ENCODE peak calls at places on chromosomes 5 and 9, in five cellular contexts. X is endothelial cell, P is mesothelial cell of epicardium, B is coronary artery, A is sigmoid colon. L is an unnamed sample.

GRCh38 chr9:135310134-135310533 is 169.4 kb upstream of the PPP1R26 start:
- DNase-seq in X (no peak), A (no peak), B (no peak), P (no peak), L (no peak)

GRCh38 chr9:126132751-126133150 is 193.9 kb upstream of the MVB12B start:
- DNase-seq in A (no peak), P (no peak), B (no peak), X (no peak), L (no peak)

GRCh38 chr9:20620658-20621552 is 1.4 kb downstream of the MLLT3 start:
- DNase-seq in A (peak), P (no peak), X (peak), B (no peak), L (peak)

GRCh38 chr5:181181650-181182565 is 23.1 kb downstream of the TRIM7 start:
- DNase-seq in B (no peak), X (peak), P (no peak), A (peak), L (peak)

GRCh38 chr5:14781106-14781505 is 90.5 kb downstream of the ANKH start:
- DNase-seq in B (no peak), A (no peak), P (no peak), X (no peak), L (no peak)

GRCh38 chr9:14779566-14780022 is 57.1 kb upstream of the CER1 start:
- DNase-seq in A (no peak), P (no peak), X (no peak), B (no peak), L (no peak)

GRCh38 chr9:8514760-8515159 is 715.2 kb upstream of the DMAC1 start:
- DNase-seq in B (no peak), A (no peak), X (no peak), P (no peak), L (no peak)

GRCh38 chr5:179129607-179130071 is 69.5 kb downstream of the ZNF354C start:
- DNase-seq in X (no peak), P (no peak), B (no peak), A (no peak), L (no peak)

GRCh38 chr9:98922721-98923435 is 20.8 kb upstream of the COL15A1 start:
- DNase-seq in A (no peak), P (no peak), X (no peak), B (no peak), L (no peak)

GRCh38 chr9:102922526-102922925 is 72.6 kb upstream of the CYLC2 start:
- DNase-seq in B (no peak), X (no peak), P (no peak), A (no peak), L (no peak)

GRCh38 chr9:111853450-111853827 is 43.2 kb upstream of the UGCG start:
- DNase-seq in X (no peak), B (no peak), A (no peak), P (no peak), L (no peak)

GRCh38 chr9:33143241-33143642 is 23.9 kb downstream of the B4GALT1 start:
- DNase-seq in A (peak), P (no peak), B (peak), X (no peak), L (no peak)

GRCh38 chr5:127695336-127695735 is 7.9 kb upstream of the CCDC192 start:
- DNase-seq in A (no peak), B (no peak), X (no peak), P (no peak), L (no peak)

GRCh38 chr9:98383758-98384157 is 128.3 kb upstream of the TBC1D2 start:
- DNase-seq in X (no peak), B (no peak), A (no peak), P (no peak), L (no peak)

GRCh38 chr9:121788686-121789366 is 137.4 kb downstream of the DAB2IP start:
- DNase-seq in B (no peak), A (no peak), P (no peak), X (no peak), L (no peak)

GRCh38 chr5:65032250-65032649 is 263.5 kb downstream of the CWC27 start:
- DNase-seq in B (no peak), P (no peak), A (no peak), X (no peak), L (no peak)

DNA sequence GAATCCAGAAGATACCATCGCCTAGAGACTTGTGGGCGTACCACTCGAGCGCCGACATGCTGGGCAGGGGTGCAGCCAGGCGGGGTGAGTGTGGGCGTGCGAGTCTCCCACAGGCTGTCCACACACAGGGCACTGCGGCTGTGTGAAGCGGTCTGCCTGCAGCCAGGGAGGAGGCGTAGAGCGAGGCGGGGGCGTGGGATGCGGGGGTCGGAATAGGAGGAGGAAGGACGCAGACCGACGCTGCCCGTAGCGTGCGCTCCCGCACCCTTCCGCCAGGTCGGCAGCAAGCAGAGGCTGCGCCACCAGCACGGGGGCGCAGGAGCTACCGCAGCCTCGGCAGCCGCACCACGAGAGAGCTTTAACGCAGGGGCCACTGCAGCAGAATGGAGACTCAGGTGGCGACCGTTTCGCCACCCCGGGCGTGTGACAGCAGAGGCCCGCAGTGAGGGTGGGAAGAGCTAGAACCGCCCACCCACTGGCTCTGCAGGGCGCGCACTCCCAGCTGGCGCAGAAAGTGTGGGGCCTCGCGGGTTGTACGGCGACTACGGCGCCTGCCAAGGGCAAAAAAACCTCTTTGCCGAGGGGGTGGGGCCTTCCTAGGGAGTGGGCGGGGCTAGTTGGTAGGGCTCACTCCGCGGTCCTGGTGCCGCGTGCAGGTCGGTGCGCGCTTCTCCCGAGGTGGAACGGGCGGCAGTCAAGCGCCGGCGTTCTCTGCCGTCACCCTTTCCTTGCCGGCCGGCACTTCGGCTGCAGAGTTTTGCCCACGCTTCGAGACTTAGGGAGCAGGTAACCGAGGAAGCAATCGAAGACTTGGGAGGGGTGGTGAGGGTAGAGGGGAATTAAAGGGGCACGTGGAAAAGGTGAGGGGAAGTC is at the start of the genes MBLAC2 and POLR3G:
- DNase-seq in B (peak), P (peak), X (peak), A (peak), L (peak)
- TF ChIP-seq CTCF in B (no peak), P (peak), X (peak), A (peak), L (peak)

GRCh38 chr5:2756764-2757163 is 5.3 kb upstream of the IRX2 start:
- DNase-seq in B (peak), A (no peak), P (no peak), X (no peak), L (no peak)
- TF ChIP-seq CTCF in B (no peak), A (no peak), P (no peak), X (no peak), L (peak)

DNA sequence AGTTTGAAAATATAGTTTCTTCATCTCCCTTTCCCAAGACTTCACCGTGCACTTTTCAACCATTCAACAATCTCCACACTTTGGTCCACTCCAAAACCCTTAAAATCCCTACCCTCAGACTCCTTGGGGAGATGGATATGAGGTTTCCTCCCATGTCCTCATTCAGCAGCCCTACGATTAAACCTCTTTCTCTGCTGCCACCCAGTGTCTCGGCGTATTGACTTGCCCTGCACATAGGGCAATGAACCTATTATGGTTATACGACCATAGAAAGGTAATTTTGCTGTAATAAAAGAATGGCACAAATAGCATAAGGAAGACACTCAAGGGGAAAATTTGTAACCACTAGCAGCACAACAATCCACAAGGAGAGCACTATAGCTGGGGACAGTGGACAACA is 803.5 kb downstream of the TLE1 start:
- DNase-seq in P (no peak), A (no peak), X (no peak), B (no peak), L (no peak)
- TF ChIP-seq CTCF in P (no peak), A (no peak), X (no peak), B (no peak), L (no peak)

GRCh38 chr5:33850100-33850594 is 41.6 kb downstream of the ADAMTS12 start:
- DNase-seq in X (no peak), P (no peak), A (no peak), B (no peak), L (no peak)
- TF ChIP-seq CTCF in X (no peak), P (no peak), A (no peak), B (no peak), L (no peak)

DNA sequence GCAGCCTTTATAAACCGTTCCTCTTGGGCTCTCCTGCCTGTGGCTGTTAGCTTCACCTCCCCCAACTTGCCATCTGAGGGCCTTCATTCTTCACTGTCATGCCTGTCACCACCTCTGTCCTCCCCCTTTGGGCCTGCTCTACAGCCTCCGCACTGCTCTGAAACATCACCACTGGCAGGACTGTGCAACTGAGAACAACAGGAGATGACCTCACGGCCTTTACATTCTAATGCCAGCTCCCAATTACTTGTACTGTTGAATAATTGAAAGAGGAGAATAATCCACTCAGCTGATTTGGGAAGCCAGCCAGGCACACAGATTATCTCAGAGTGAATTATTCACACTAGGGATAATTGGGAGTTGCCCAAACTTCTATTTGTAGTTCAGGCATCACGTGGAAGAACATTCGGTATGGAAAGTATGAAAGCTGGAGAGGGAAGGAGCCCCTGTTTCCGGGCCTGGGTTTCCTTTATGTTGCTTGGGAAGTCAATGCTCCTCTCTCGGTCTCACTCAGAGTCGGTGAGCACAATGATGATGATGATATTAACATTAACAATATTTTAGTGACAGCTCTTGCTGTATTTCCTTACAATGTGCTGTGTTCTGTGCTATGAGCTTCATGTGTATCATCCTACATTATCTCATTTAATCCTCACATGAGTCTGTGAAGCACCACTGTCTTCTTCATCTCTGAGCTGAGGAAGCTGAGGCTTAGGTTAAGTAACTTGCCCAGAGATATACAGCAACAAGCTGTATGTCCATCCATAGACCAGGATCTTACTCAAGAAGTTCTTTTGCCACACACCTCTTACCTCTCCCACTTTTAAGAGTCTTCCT is 99.3 kb upstream of the LRRTM2 start:
- DNase-seq in A (no peak), B (no peak), P (no peak), X (no peak), L (no peak)
- TF ChIP-seq CTCF in A (no peak), B (no peak), P (no peak), X (no peak), L (no peak)

L was measured in neural crest cell.